ENCODE peak calls at places on chromosomes 4 and X, in seven cellular contexts. T is esophagus squamous epithelium, J is HCT116, B is upper lobe of left lung, D is heart left ventricle, V is ovary, I is endothelial cell of umbilical vein. W is an unnamed sample.

GRCh38 chr4:70833701-70834100 is 6.0 kb downstream of the GRSF1 start:
- DNase-seq in V (no peak), J (no peak), T (no peak), I (no peak), B (no peak), D (no peak), W (no peak)

GRCh38 chr4:76282941-76283689 is 23.4 kb upstream of the STBD1 start:
- DNase-seq in J (no peak), D (no peak), I (no peak), V (no peak), T (no peak), B (no peak), W (no peak)

GRCh38 chrX:115579786-115580294 is 18.9 kb downstream of the PLS3 start:
- DNase-seq in I (no peak), T (no peak), D (no peak), B (no peak), J (no peak), V (no peak), W (no peak)

GRCh38 chr4:168656055-168656660 is 159.3 kb downstream of the PALLD start:
- DNase-seq in J (no peak), V (no peak), I (no peak), B (no peak), T (no peak), D (no peak), W (no peak)

GRCh38 chrX:48753708-48754107 is 7.8 kb upstream of the GLOD5 start:
- DNase-seq in D (no peak), V (no peak), B (no peak), T (no peak), I (no peak), J (no peak), W (no peak)

GRCh38 chr4:8856835-8857590 is 14.6 kb downstream of the HMX1 start:
- DNase-seq in V (no peak), B (no peak), D (peak), T (no peak), I (no peak), J (no peak), W (no peak)

GRCh38 chr4:30460818-30461217 is 259.4 kb upstream of the PCDH7 start:
- DNase-seq in T (no peak), D (no peak), B (no peak), V (no peak), J (no peak), I (no peak), W (no peak)

GRCh38 chrX:104318330-104319009 is 63.7 kb upstream of the ESX1 start:
- DNase-seq in J (peak), I (peak), V (no peak), D (no peak), B (no peak), T (no peak), W (no peak)

GRCh38 chr4:175385797-175386196 is 426.3 kb downstream of the GPM6A start:
- DNase-seq in D (no peak), V (no peak), J (no peak), B (no peak), T (no peak), I (no peak), W (no peak)

GRCh38 chr4:66906314-66906713 is 639.0 kb downstream of the CENPC start:
- DNase-seq in J (no peak), T (no peak), B (no peak), D (no peak), I (no peak), V (no peak), W (no peak)

GRCh38 chr4:81326581-81326980 is 111.6 kb upstream of the PRKG2 start:
- DNase-seq in I (no peak), B (no peak), J (no peak), T (no peak), V (no peak), D (no peak), W (no peak)

GRCh38 chrX:46279925-46280313 is 265.3 kb downstream of the ZNF674 start:
- DNase-seq in V (no peak), T (no peak), I (peak), J (no peak), D (no peak), B (no peak), W (no peak)

GRCh38 chr4:152374606-152375285 is 161.1 kb downstream of the FBXW7 start:
- DNase-seq in J (no peak), D (no peak), I (no peak), V (no peak), T (no peak), B (no peak), W (no peak)

GRCh38 chr4:152369903-152370296 is 166.0 kb downstream of the FBXW7 start:
- DNase-seq in D (no peak), V (no peak), I (peak), B (no peak), T (no peak), J (no peak), W (no peak)

GRCh38 chr4:152369203-152369902 is 166.5 kb downstream of the FBXW7 start:
- DNase-seq in I (no peak), J (no peak), B (no peak), T (no peak), D (no peak), V (no peak), W (no peak)

GRCh38 chr4:152374153-152374552 is 161.7 kb downstream of the FBXW7 start:
- DNase-seq in D (no peak), V (no peak), I (no peak), T (no peak), B (no peak), J (no peak), W (no peak)

DNA sequence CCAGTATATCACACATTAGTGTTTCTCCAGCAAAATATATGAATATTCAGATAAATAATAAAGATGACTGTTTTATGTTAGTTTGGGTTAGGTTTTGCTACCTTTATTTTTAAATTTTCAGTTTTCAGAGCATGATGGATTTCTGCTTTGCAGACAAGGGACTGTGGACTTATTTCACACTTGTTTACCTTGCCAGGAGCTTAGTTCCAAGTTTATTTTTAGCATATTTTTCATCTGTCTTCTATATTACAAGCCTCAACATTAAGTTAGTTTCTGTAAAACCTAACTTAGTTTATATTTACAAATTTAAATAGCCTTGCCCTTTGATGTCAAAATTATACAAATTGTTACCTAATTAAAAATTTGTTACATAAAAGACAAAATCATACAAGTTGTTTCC is 163.4 kb downstream of the FBXW7 start:
- DNase-seq in V (no peak), J (no peak), D (no peak), I (no peak), T (no peak), B (no peak), W (no peak)
- TF ChIP-seq POLR2A in V (no peak), J (no peak), D (no peak), I (no peak), T (no peak), B (no peak), W (no peak)

DNA sequence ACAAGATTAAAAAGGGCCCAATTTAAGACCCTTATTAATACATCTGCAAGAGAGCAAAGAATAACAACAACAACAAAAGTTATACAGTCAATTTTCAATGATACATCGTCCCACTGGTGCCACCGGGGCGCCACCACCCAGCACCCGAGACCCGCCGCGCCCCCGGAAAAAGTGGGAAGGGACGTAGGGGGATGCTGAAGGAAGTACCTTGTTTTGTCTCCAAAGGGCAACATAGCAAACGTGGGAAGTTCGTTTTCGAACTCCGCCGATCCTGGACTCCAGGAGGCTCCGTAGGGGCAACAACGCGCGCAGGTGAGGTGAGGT is 1.7 kb downstream of the PDE5A start:
- DNase-seq in T (no peak), D (no peak), I (no peak), J (no peak), B (no peak), V (no peak), W (no peak)
- H3K27ac ChIP-seq in T (peak), D (peak), I (no peak), J (no peak), B (peak), V (peak), W (no peak)

DNA sequence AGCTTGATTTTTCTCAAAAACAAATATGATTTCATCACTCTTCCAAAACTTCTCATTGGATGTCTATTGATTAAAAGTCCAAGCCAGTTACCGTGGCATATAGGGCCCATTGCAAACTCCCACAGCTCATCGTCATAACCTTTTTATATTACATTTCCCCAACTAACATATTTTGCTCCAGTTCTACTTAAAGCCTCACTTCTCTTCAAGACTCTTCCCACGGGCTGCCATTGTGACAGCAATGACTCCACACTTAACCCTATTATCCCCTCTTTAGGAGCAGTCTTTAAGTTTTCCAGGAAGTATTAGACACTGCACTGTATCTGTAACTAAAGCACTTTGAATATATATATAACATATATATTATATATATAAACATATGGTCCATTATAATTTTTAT is 44.5 kb downstream of the DTHD1 start:
- DNase-seq in B (no peak), I (no peak), T (no peak), J (no peak), V (no peak), D (no peak), W (no peak)
- TF ChIP-seq POLR2A in B (no peak), I (no peak), T (no peak), J (no peak), V (no peak), D (no peak), W (no peak)

GRCh38 chrX:82813671-82814078 is 694.4 kb upstream of the POU3F4 start:
- DNase-seq in J (peak), B (no peak), I (peak), D (no peak), V (no peak), T (no peak), W (no peak)
- H3K27ac ChIP-seq in J (no peak), B (no peak), I (no peak), D (no peak), V (no peak), T (no peak), W (no peak)